ENCODE peak calls at places on chromosomes 3 and 15, in four cellular contexts. H is HL-60, S is K562, N is GM12878. U is an unnamed sample.

GRCh38 chr3:95894820-95895219 is 919.6 kb upstream of the EPHA6 start:
- DNase-seq in H (no peak), N (no peak), S (no peak), U (no peak)

GRCh38 chr3:47577583-47578118 is 1.0 kb downstream of the CSPG5 start:
- DNase-seq in S (no peak), H (no peak), N (no peak), U (no peak)

GRCh38 chr15:64693134-64693533 is 82.3 kb downstream of the RBPMS2 start:
- DNase-seq in S (no peak), N (no peak), H (peak), U (no peak)

GRCh38 chr3:45688194-45688881 is 858 bp upstream of the SACM1L start:
- DNase-seq in H (peak), N (no peak), S (peak), U (no peak)

GRCh38 chr3:171811913-171812321 is 1.6 kb upstream of the PLD1 start:
- DNase-seq in S (no peak), H (no peak), N (no peak), U (no peak)

GRCh38 chr3:14549256-14549931 is 9.3 kb upstream of the GRIP2 start:
- DNase-seq in H (no peak), S (peak), N (no peak), U (no peak)

GRCh38 chr3:152638707-152639450 is 196.1 kb upstream of the P2RY1 start:
- DNase-seq in H (no peak), N (no peak), S (no peak), U (no peak)

GRCh38 chr3:129867506-129868124 is 25.9 kb downstream of the TMCC1 start:
- DNase-seq in S (no peak), H (no peak), N (no peak), U (no peak)

GRCh38 chr3:15983232-15983631 is 185.5 kb upstream of the ANKRD28 start:
- DNase-seq in N (no peak), H (no peak), S (no peak), U (no peak)

GRCh38 chr3:178086419-178086818 is 449.8 kb upstream of the KCNMB2 start:
- DNase-seq in S (no peak), H (no peak), N (no peak), U (no peak)

GRCh38 chr15:51085764-51086163 is 8.9 kb downstream of the TNFAIP8L3 start:
- DNase-seq in S (no peak), H (no peak), N (no peak), U (no peak)

GRCh38 chr3:42700366-42701288 is 2.0 kb downstream of the HHATL start:
- DNase-seq in N (no peak), S (no peak), H (no peak), U (peak)

GRCh38 chr3:193816656-193817311 is 223.8 kb downstream of the OPA1 start:
- DNase-seq in S (peak), N (no peak), H (no peak), U (no peak)

GRCh38 chr3:108241146-108241545 is 18.9 kb upstream of the IFT57 start:
- DNase-seq in N (no peak), S (no peak), H (no peak), U (no peak)

GRCh38 chr3:195752538-195753331 is 32.0 kb downstream of the MUC20 start:
- DNase-seq in S (peak), N (no peak), H (no peak), U (no peak)

GRCh38 chr15:85389774-85390173 is 9.4 kb downstream of the AKAP13 start:
- DNase-seq in H (no peak), S (no peak), N (no peak), U (no peak)

GRCh38 chr3:161265916-161266571 is 44.9 kb downstream of the NMD3 start:
- DNase-seq in S (no peak), H (no peak), N (no peak), U (no peak)

GRCh38 chr3:161270991-161271390 is 49.9 kb downstream of the NMD3 start:
- DNase-seq in N (no peak), H (no peak), S (no peak), U (no peak)

GRCh38 chr3:161267646-161268045 is 46.5 kb downstream of the NMD3 start:
- DNase-seq in N (no peak), S (no peak), H (no peak), U (no peak)

GRCh38 chr3:161266731-161267150 is 45.6 kb downstream of the NMD3 start:
- DNase-seq in S (no peak), H (no peak), N (no peak), U (no peak)

GRCh38 chr3:161268601-161269000 is 47.5 kb downstream of the NMD3 start:
- DNase-seq in H (no peak), N (no peak), S (no peak), U (no peak)
- TF ChIP-seq SPI1 in H (no peak), N (no peak), S (no peak), U (no peak)

GRCh38 chr15:93286456-93286855 is 197.4 kb upstream of the RGMA start:
- DNase-seq in S (no peak), H (no peak), N (no peak), U (no peak)

GRCh38 chr15:93288718-93289117 is 199.7 kb upstream of the RGMA start:
- DNase-seq in S (no peak), N (no peak), H (no peak), U (no peak)

GRCh38 chr15:93291380-93291779 is 202.4 kb upstream of the RGMA start:
- DNase-seq in H (no peak), N (no peak), S (no peak), U (no peak)

GRCh38 chr15:93289951-93290350 is 200.9 kb upstream of the RGMA start:
- DNase-seq in H (no peak), S (no peak), N (no peak), U (no peak)
- TF ChIP-seq SPI1 in H (peak), S (no peak), N (no peak), U (no peak)

GRCh38 chr3:186022931-186023330 is 85.1 kb upstream of the TRA2B start:
- DNase-seq in N (no peak), H (no peak), S (no peak), U (no peak)

GRCh38 chr3:186024210-186024609 is 84.7 kb downstream of the ETV5 start:
- DNase-seq in N (no peak), S (no peak), H (no peak), U (no peak)

GRCh38 chr3:186025161-186025560 is 83.7 kb downstream of the ETV5 start:
- DNase-seq in N (no peak), H (no peak), S (no peak), U (no peak)

GRCh38 chr3:186021673-186022362 is 84.0 kb upstream of the TRA2B start:
- DNase-seq in S (no peak), H (no peak), N (no peak), U (no peak)
- TF ChIP-seq SPI1 in S (no peak), H (no peak), N (no peak), U (no peak)

DNA sequence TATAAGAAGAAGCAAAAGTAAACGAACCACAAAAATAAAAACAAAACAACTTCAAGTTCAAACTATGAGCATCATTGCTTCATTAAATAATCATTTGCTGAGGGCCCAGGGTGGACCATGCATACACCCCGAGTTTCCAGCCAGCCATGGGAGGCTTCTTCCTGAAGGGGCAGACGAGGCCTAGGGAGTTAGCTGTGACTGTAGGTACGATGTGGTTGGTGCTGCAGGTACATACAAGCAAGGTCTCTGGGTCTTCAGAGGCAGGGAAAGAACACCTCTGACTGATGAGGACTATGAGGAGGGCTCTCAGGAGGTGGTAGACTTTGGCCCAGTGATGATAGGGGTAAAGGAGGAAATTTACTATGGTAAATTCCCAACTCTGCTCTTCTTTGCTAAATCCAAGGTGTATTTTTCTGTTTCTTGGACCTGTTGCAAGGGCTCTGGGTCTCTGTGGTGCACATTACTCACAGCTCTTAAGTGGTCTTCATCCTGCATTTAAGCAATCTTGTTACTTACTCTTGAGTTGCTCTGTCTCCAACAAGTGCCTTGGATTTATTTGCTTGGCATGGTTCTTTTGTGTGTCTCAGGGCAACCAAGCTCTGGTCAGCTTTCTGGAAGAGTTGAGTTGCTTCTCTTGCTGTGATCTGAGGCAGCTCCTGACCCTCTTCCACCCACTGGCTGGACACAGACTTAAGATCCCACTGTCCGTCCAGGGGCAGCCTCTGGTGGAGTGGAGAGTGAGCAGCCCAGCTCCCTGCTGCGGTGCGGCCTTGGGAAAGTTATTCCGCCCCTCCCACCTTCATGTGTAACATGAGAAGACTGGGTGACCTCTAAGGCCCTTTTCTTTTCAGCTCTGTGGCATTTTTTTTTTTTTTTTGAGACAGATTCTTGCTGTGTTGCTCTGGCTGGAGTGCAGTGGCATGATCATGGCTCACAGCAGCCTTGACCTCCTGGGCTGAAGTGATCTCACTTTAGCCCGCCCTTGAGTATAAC is 56.1 kb upstream of the KIF23 start:
- DNase-seq in S (peak), N (no peak), H (no peak), U (no peak)
- TF ChIP-seq SPI1 in S (no peak), N (no peak), H (no peak), U (no peak)

U was measured in GM12891.